ENCODE peak calls at places on chromosomes 3 and 15, in ten cellular contexts. One of them, this sample, is unnamed. For H3K4me1, the result is how much of the 10 kb centered on the place peaks cover.

GRCh38 chr15:74317820-74318375 is 49.5 kb downstream of the CYP11A1 start:
- DNase-seq in aorta: peak
- DNase-seq in psoas muscle: peak
- DNase-seq in right atrium auricular region: peak
- DNase-seq in CD4-positive, alpha-beta memory T cell: no peak
- DNase-seq in heart left ventricle: peak
- DNase-seq in colonic mucosa: peak
- DNase-seq in stomach: no peak
- DNase-seq in naive thymus-derived CD4-positive, alpha-beta T cell: no peak
- DNase-seq in GM12878: no peak
- DNase-seq in this sample: no peak

GRCh38 chr3:186979837-186980236 is 49.5 kb downstream of the ST6GAL1 start:
- DNase-seq in aorta: no peak
- DNase-seq in psoas muscle: no peak
- DNase-seq in right atrium auricular region: no peak
- DNase-seq in CD4-positive, alpha-beta memory T cell: no peak
- DNase-seq in heart left ventricle: no peak
- DNase-seq in colonic mucosa: no peak
- DNase-seq in stomach: no peak
- DNase-seq in naive thymus-derived CD4-positive, alpha-beta T cell: no peak
- DNase-seq in GM12878: no peak
- DNase-seq in this sample: no peak

GRCh38 chr15:43975750-43976149 is 148.9 kb downstream of the WDR76 start:
- DNase-seq in aorta: no peak
- DNase-seq in psoas muscle: no peak
- DNase-seq in right atrium auricular region: no peak
- DNase-seq in CD4-positive, alpha-beta memory T cell: no peak
- DNase-seq in heart left ventricle: no peak
- DNase-seq in colonic mucosa: no peak
- DNase-seq in stomach: no peak
- DNase-seq in naive thymus-derived CD4-positive, alpha-beta T cell: no peak
- DNase-seq in GM12878: no peak
- DNase-seq in this sample: no peak

GRCh38 chr3:1798711-1799410 is 299.8 kb upstream of the CNTN4 start:
- DNase-seq in aorta: no peak
- DNase-seq in psoas muscle: no peak
- DNase-seq in right atrium auricular region: no peak
- DNase-seq in CD4-positive, alpha-beta memory T cell: no peak
- DNase-seq in heart left ventricle: no peak
- DNase-seq in colonic mucosa: no peak
- DNase-seq in stomach: no peak
- DNase-seq in naive thymus-derived CD4-positive, alpha-beta T cell: no peak
- DNase-seq in GM12878: no peak
- DNase-seq in this sample: no peak

GRCh38 chr15:99341786-99342185 is 90.5 kb downstream of the LRRC28 start:
- DNase-seq in aorta: no peak
- DNase-seq in psoas muscle: no peak
- DNase-seq in right atrium auricular region: no peak
- DNase-seq in CD4-positive, alpha-beta memory T cell: no peak
- DNase-seq in heart left ventricle: no peak
- DNase-seq in colonic mucosa: no peak
- DNase-seq in stomach: no peak
- DNase-seq in naive thymus-derived CD4-positive, alpha-beta T cell: no peak
- DNase-seq in GM12878: no peak
- DNase-seq in this sample: no peak

GRCh38 chr3:49803464-49804140 is 541 bp downstream of the INKA1 start:
- DNase-seq in aorta: peak
- DNase-seq in psoas muscle: no peak
- DNase-seq in right atrium auricular region: peak
- DNase-seq in CD4-positive, alpha-beta memory T cell: peak
- DNase-seq in heart left ventricle: peak
- DNase-seq in colonic mucosa: no peak
- DNase-seq in stomach: no peak
- DNase-seq in naive thymus-derived CD4-positive, alpha-beta T cell: peak
- DNase-seq in GM12878: no peak
- DNase-seq in this sample: no peak

GRCh38 chr3:45765956-45766355 is 30.4 kb downstream of the SLC6A20 start:
- DNase-seq in aorta: no peak
- DNase-seq in psoas muscle: no peak
- DNase-seq in right atrium auricular region: peak
- DNase-seq in CD4-positive, alpha-beta memory T cell: no peak
- DNase-seq in heart left ventricle: no peak
- DNase-seq in colonic mucosa: peak
- DNase-seq in stomach: no peak
- DNase-seq in naive thymus-derived CD4-positive, alpha-beta T cell: no peak
- DNase-seq in GM12878: no peak
- DNase-seq in this sample: no peak

GRCh38 chr3:49671291-49672288 is 2.6 kb upstream of the APEH start:
- DNase-seq in aorta: peak
- DNase-seq in psoas muscle: peak
- DNase-seq in right atrium auricular region: no peak
- DNase-seq in CD4-positive, alpha-beta memory T cell: peak
- DNase-seq in heart left ventricle: peak
- DNase-seq in colonic mucosa: peak
- DNase-seq in stomach: peak
- DNase-seq in naive thymus-derived CD4-positive, alpha-beta T cell: peak
- DNase-seq in GM12878: peak
- DNase-seq in this sample: peak

GRCh38 chr3:150490212-150490611 is 56.1 kb downstream of the SERP1 start:
- DNase-seq in aorta: no peak
- DNase-seq in psoas muscle: no peak
- DNase-seq in right atrium auricular region: no peak
- DNase-seq in CD4-positive, alpha-beta memory T cell: no peak
- DNase-seq in heart left ventricle: no peak
- DNase-seq in colonic mucosa: peak
- DNase-seq in stomach: no peak
- DNase-seq in naive thymus-derived CD4-positive, alpha-beta T cell: no peak
- DNase-seq in GM12878: no peak
- DNase-seq in this sample: no peak

GRCh38 chr3:12952322-12953200 is 111.2 kb upstream of the RPL32 start:
- DNase-seq in aorta: no peak
- DNase-seq in psoas muscle: no peak
- DNase-seq in right atrium auricular region: no peak
- DNase-seq in CD4-positive, alpha-beta memory T cell: no peak
- DNase-seq in heart left ventricle: no peak
- DNase-seq in colonic mucosa: no peak
- DNase-seq in stomach: no peak
- DNase-seq in naive thymus-derived CD4-positive, alpha-beta T cell: no peak
- DNase-seq in GM12878: no peak
- DNase-seq in this sample: peak

GRCh38 chr3:69406156-69406555 is 20.3 kb upstream of the FRMD4B start:
- DNase-seq in aorta: no peak
- DNase-seq in psoas muscle: no peak
- DNase-seq in right atrium auricular region: peak
- DNase-seq in CD4-positive, alpha-beta memory T cell: no peak
- DNase-seq in heart left ventricle: peak
- DNase-seq in colonic mucosa: no peak
- DNase-seq in stomach: no peak
- DNase-seq in naive thymus-derived CD4-positive, alpha-beta T cell: no peak
- DNase-seq in GM12878: no peak
- DNase-seq in this sample: no peak

GRCh38 chr3:31729082-31729481 is 196.4 kb downstream of the STT3B start:
- DNase-seq in aorta: no peak
- DNase-seq in psoas muscle: no peak
- DNase-seq in right atrium auricular region: no peak
- DNase-seq in CD4-positive, alpha-beta memory T cell: no peak
- DNase-seq in heart left ventricle: no peak
- DNase-seq in colonic mucosa: no peak
- DNase-seq in stomach: no peak
- DNase-seq in naive thymus-derived CD4-positive, alpha-beta T cell: no peak
- DNase-seq in GM12878: no peak
- DNase-seq in this sample: no peak

GRCh38 chr3:65924762-65925161 is 114.0 kb downstream of the MAGI1 start:
- DNase-seq in aorta: no peak
- DNase-seq in psoas muscle: no peak
- DNase-seq in right atrium auricular region: no peak
- DNase-seq in CD4-positive, alpha-beta memory T cell: no peak
- DNase-seq in heart left ventricle: no peak
- DNase-seq in colonic mucosa: no peak
- DNase-seq in stomach: no peak
- DNase-seq in naive thymus-derived CD4-positive, alpha-beta T cell: no peak
- DNase-seq in GM12878: no peak
- DNase-seq in this sample: no peak

GRCh38 chr15:37771462-37771861 is 163.0 kb upstream of the TMCO5A start:
- DNase-seq in aorta: no peak
- DNase-seq in psoas muscle: no peak
- DNase-seq in right atrium auricular region: no peak
- DNase-seq in CD4-positive, alpha-beta memory T cell: no peak
- DNase-seq in heart left ventricle: no peak
- DNase-seq in colonic mucosa: no peak
- DNase-seq in stomach: no peak
- DNase-seq in naive thymus-derived CD4-positive, alpha-beta T cell: no peak
- DNase-seq in GM12878: no peak
- DNase-seq in this sample: no peak

GRCh38 chr3:128800241-128801187 is 74.5 kb downstream of the RAB7A start:
- DNase-seq in aorta: no peak
- DNase-seq in psoas muscle: peak
- DNase-seq in right atrium auricular region: no peak
- DNase-seq in CD4-positive, alpha-beta memory T cell: no peak
- DNase-seq in heart left ventricle: peak
- DNase-seq in colonic mucosa: no peak
- DNase-seq in stomach: no peak
- DNase-seq in naive thymus-derived CD4-positive, alpha-beta T cell: no peak
- DNase-seq in GM12878: no peak
- DNase-seq in this sample: no peak

GRCh38 chr3:139534992-139535879 is 4.3 kb downstream of the RBP1 start:
- DNase-seq in aorta: peak
- DNase-seq in psoas muscle: peak
- DNase-seq in right atrium auricular region: peak
- DNase-seq in CD4-positive, alpha-beta memory T cell: no peak
- DNase-seq in heart left ventricle: peak
- DNase-seq in colonic mucosa: peak
- DNase-seq in stomach: peak
- DNase-seq in naive thymus-derived CD4-positive, alpha-beta T cell: no peak
- DNase-seq in GM12878: no peak
- DNase-seq in this sample: no peak

GRCh38 chr15:37220949-37221670 is 120.8 kb upstream of the MEIS2 start:
- DNase-seq in aorta: no peak
- DNase-seq in psoas muscle: no peak
- DNase-seq in right atrium auricular region: no peak
- DNase-seq in CD4-positive, alpha-beta memory T cell: no peak
- DNase-seq in heart left ventricle: no peak
- DNase-seq in colonic mucosa: no peak
- DNase-seq in stomach: no peak
- DNase-seq in naive thymus-derived CD4-positive, alpha-beta T cell: no peak
- DNase-seq in GM12878: no peak
- DNase-seq in this sample: no peak

GRCh38 chr3:47034868-47035489 is 55.5 kb downstream of the NBEAL2 start:
- DNase-seq in aorta: no peak
- DNase-seq in psoas muscle: no peak
- DNase-seq in right atrium auricular region: no peak
- DNase-seq in CD4-positive, alpha-beta memory T cell: no peak
- DNase-seq in heart left ventricle: no peak
- DNase-seq in colonic mucosa: no peak
- DNase-seq in stomach: no peak
- DNase-seq in naive thymus-derived CD4-positive, alpha-beta T cell: no peak
- DNase-seq in GM12878: no peak
- DNase-seq in this sample: no peak

GRCh38 chr15:90530250-90531051 is 728 bp downstream of the CRTC3 start:
- DNase-seq in aorta: peak
- DNase-seq in psoas muscle: peak
- DNase-seq in right atrium auricular region: peak
- DNase-seq in CD4-positive, alpha-beta memory T cell: peak
- DNase-seq in heart left ventricle: peak
- DNase-seq in colonic mucosa: peak
- DNase-seq in stomach: peak
- DNase-seq in naive thymus-derived CD4-positive, alpha-beta T cell: peak
- DNase-seq in GM12878: no peak
- DNase-seq in this sample: peak
- H3K4me3 ChIP-seq in aorta: peak
- H3K4me3 ChIP-seq in psoas muscle: peak
- H3K4me3 ChIP-seq in right atrium auricular region: peak
- H3K4me3 ChIP-seq in CD4-positive, alpha-beta memory T cell: peak
- H3K4me3 ChIP-seq in heart left ventricle: peak
- H3K4me3 ChIP-seq in colonic mucosa: peak
- H3K4me3 ChIP-seq in stomach: peak
- H3K4me3 ChIP-seq in naive thymus-derived CD4-positive, alpha-beta T cell: peak
- H3K4me3 ChIP-seq in GM12878: peak
- H3K4me3 ChIP-seq in this sample: peak

GRCh38 chr15:77060560-77060959 is 10.3 kb downstream of the TSPAN3 start:
- DNase-seq in aorta: no peak
- DNase-seq in psoas muscle: no peak
- DNase-seq in right atrium auricular region: no peak
- DNase-seq in CD4-positive, alpha-beta memory T cell: no peak
- DNase-seq in heart left ventricle: no peak
- DNase-seq in colonic mucosa: no peak
- DNase-seq in stomach: no peak
- DNase-seq in naive thymus-derived CD4-positive, alpha-beta T cell: no peak
- DNase-seq in GM12878: no peak
- DNase-seq in this sample: no peak
- H3K4me1 ChIP-seq in aorta: under half
- H3K4me1 ChIP-seq in psoas muscle: half or more
- H3K4me1 ChIP-seq in right atrium auricular region: under half
- H3K4me1 ChIP-seq in CD4-positive, alpha-beta memory T cell: under half
- H3K4me1 ChIP-seq in heart left ventricle: under half
- H3K4me1 ChIP-seq in colonic mucosa: under half
- H3K4me1 ChIP-seq in stomach: under half
- H3K4me1 ChIP-seq in naive thymus-derived CD4-positive, alpha-beta T cell: under half
- H3K4me1 ChIP-seq in GM12878: under half
- H3K4me1 ChIP-seq in this sample: under half

DNA sequence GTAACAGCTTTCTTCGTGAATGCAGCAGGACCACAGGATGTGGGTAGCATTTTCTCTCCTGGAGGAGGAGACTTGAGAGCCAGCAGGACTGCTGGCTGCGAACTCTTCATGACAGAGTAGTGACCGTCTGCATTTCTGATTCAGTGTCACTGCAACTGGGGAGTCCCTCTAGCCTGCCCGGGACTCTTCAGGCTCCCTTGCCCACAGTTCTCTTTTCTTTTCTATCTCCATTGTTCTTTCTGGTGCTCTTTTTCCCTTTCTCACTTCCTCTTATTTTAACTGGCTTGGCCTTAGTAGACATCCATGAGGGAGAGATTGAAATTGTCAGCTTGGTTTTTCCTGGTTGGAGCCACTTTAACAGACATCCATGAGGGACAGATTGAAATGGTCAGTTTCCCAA is 49.9 kb upstream of the P2RY1 start:
- DNase-seq in aorta: no peak
- DNase-seq in psoas muscle: no peak
- DNase-seq in right atrium auricular region: no peak
- DNase-seq in CD4-positive, alpha-beta memory T cell: no peak
- DNase-seq in heart left ventricle: no peak
- DNase-seq in colonic mucosa: no peak
- DNase-seq in stomach: no peak
- DNase-seq in naive thymus-derived CD4-positive, alpha-beta T cell: no peak
- DNase-seq in GM12878: no peak
- DNase-seq in this sample: no peak
- H3K4me3 ChIP-seq in aorta: no peak
- H3K4me3 ChIP-seq in psoas muscle: no peak
- H3K4me3 ChIP-seq in right atrium auricular region: no peak
- H3K4me3 ChIP-seq in CD4-positive, alpha-beta memory T cell: no peak
- H3K4me3 ChIP-seq in heart left ventricle: no peak
- H3K4me3 ChIP-seq in colonic mucosa: no peak
- H3K4me3 ChIP-seq in stomach: no peak
- H3K4me3 ChIP-seq in naive thymus-derived CD4-positive, alpha-beta T cell: no peak
- H3K4me3 ChIP-seq in GM12878: no peak
- H3K4me3 ChIP-seq in this sample: no peak

GRCh38 chr15:96353931-96354730 is 23.6 kb downstream of the NR2F2 start:
- DNase-seq in aorta: peak
- DNase-seq in psoas muscle: peak
- DNase-seq in right atrium auricular region: no peak
- DNase-seq in CD4-positive, alpha-beta memory T cell: no peak
- DNase-seq in heart left ventricle: peak
- DNase-seq in colonic mucosa: no peak
- DNase-seq in stomach: peak
- DNase-seq in naive thymus-derived CD4-positive, alpha-beta T cell: no peak
- DNase-seq in GM12878: no peak
- DNase-seq in this sample: peak
- H3K4me1 ChIP-seq in aorta: under half
- H3K4me1 ChIP-seq in psoas muscle: under half
- H3K4me1 ChIP-seq in right atrium auricular region: under half
- H3K4me1 ChIP-seq in CD4-positive, alpha-beta memory T cell: under half
- H3K4me1 ChIP-seq in heart left ventricle: under half
- H3K4me1 ChIP-seq in colonic mucosa: under half
- H3K4me1 ChIP-seq in stomach: half or more
- H3K4me1 ChIP-seq in naive thymus-derived CD4-positive, alpha-beta T cell: under half
- H3K4me1 ChIP-seq in GM12878: under half
- H3K4me1 ChIP-seq in this sample: under half

This sample was measured in left lung.